ENCODE peak calls at places on chromosomes 16 and 17, in six cellular contexts. O is kidney epithelial cell, C is AG09319, R is HFFc6, U is progenitor cell of endocrine pancreas, X is tibial artery. I is an unnamed sample.

GRCh38 chr17:74677558-74678466 is 34.9 kb downstream of the CD300LF start:
- DNase-seq in U (no peak), X (no peak), O (no peak), R (no peak), C (no peak), I (no peak)

GRCh38 chr16:52069866-52070265 is 477.1 kb downstream of the TOX3 start:
- DNase-seq in U (no peak), X (no peak), R (peak), O (no peak), C (no peak), I (peak)

GRCh38 chr17:63881935-63882601 is at the start of gene GH2:
- DNase-seq in C (no peak), X (no peak), O (no peak), R (peak), U (peak), I (peak)

GRCh38 chr17:61574542-61575351 is 16.3 kb downstream of the NACA2 start:
- DNase-seq in X (no peak), U (no peak), R (peak), O (no peak), C (no peak), I (peak)

GRCh38 chr16:80103463-80103862 is 437.3 kb upstream of the DYNLRB2 start:
- DNase-seq in O (no peak), U (no peak), C (no peak), R (no peak), X (no peak), I (no peak)

GRCh38 chr17:77828749-77829539 is 129.6 kb upstream of the TNRC6C start:
- DNase-seq in R (no peak), U (no peak), O (no peak), C (no peak), X (peak), I (no peak)

GRCh38 chr17:76791053-76791980 is 53.4 kb downstream of the MFSD11 start:
- DNase-seq in O (peak), C (peak), R (no peak), U (no peak), X (no peak), I (no peak)

GRCh38 chr16:10078541-10078949 is 103.7 kb downstream of the GRIN2A start:
- DNase-seq in U (no peak), X (no peak), R (no peak), O (no peak), C (no peak), I (peak)

GRCh38 chr17:20012137-20012536 is 3.0 kb downstream of the SPECC1 start:
- DNase-seq in U (no peak), X (no peak), R (no peak), C (no peak), O (no peak), I (no peak)

GRCh38 chr17:31068291-31068690 is 26.5 kb upstream of the NF1 start:
- DNase-seq in U (peak), X (no peak), C (no peak), R (peak), O (no peak), I (no peak)

GRCh38 chr16:17312100-17312732 is 158.5 kb downstream of the XYLT1 start:
- DNase-seq in U (no peak), R (no peak), C (no peak), O (no peak), X (no peak), I (no peak)

GRCh38 chr16:68972720-68973119 is 129.4 kb downstream of the TANGO6 start:
- DNase-seq in U (no peak), C (no peak), R (peak), X (no peak), O (peak), I (peak)

GRCh38 chr17:80795737-80796136 is 195.9 kb upstream of the CHMP6 start:
- DNase-seq in C (no peak), X (peak), U (no peak), R (no peak), O (no peak), I (no peak)

GRCh38 chr17:50831430-50832064 is 3.8 kb upstream of the WFIKKN2 start:
- DNase-seq in X (no peak), O (no peak), C (no peak), R (no peak), U (no peak), I (no peak)

GRCh38 chr17:78343099-78343432 is 16.8 kb downstream of the SOCS3 start:
- DNase-seq in O (no peak), R (peak), C (peak), X (peak), U (no peak), I (no peak)

GRCh38 chr16:48454051-48454450 is 68.8 kb upstream of the SIAH1 start:
- DNase-seq in C (no peak), R (no peak), U (no peak), X (no peak), O (no peak), I (no peak)

GRCh38 chr16:85715169-85716015 is 26.6 kb upstream of the GINS2 start:
- DNase-seq in O (no peak), R (no peak), U (no peak), C (no peak), X (no peak), I (no peak)

GRCh38 chr17:78231991-78232759 is 744 bp downstream of the TMEM235 start:
- DNase-seq in U (no peak), C (no peak), X (no peak), R (no peak), O (no peak), I (peak)

GRCh38 chr17:44323359-44324091 is 1.1 kb downstream of the SLC25A39 start:
- DNase-seq in U (no peak), R (no peak), O (no peak), C (no peak), X (no peak), I (no peak)

GRCh38 chr16:75584108-75584507 is 17.9 kb downstream of the GABARAPL2 start:
- DNase-seq in R (no peak), C (no peak), O (no peak), U (no peak), X (peak), I (no peak)

GRCh38 chr16:88658714-88659113 is 4.2 kb downstream of the MVD start:
- DNase-seq in C (no peak), X (no peak), O (no peak), R (no peak), U (no peak), I (no peak)

GRCh38 chr16:14483819-14484385 is 146.2 kb downstream of the PARN start:
- DNase-seq in R (no peak), C (no peak), U (no peak), X (no peak), O (no peak), I (no peak)

GRCh38 chr17:7755095-7755890 is 37.7 kb downstream of the DNAH2 start:
- DNase-seq in C (no peak), U (no peak), O (no peak), X (no peak), R (no peak), I (no peak)

GRCh38 chr16:67872131-67872630 is 671 bp upstream of the EDC4 start:
- DNase-seq in O (no peak), U (no peak), R (no peak), C (no peak), X (no peak), I (no peak)

GRCh38 chr16:49462356-49462988 is 88.9 kb downstream of the C16orf78 start:
- DNase-seq in O (no peak), C (no peak), X (no peak), R (no peak), U (no peak), I (no peak)

GRCh38 chr16:73846292-73846849 is 450.2 kb upstream of the PSMD7 start:
- DNase-seq in X (no peak), C (no peak), R (no peak), U (no peak), O (no peak), I (peak)

DNA sequence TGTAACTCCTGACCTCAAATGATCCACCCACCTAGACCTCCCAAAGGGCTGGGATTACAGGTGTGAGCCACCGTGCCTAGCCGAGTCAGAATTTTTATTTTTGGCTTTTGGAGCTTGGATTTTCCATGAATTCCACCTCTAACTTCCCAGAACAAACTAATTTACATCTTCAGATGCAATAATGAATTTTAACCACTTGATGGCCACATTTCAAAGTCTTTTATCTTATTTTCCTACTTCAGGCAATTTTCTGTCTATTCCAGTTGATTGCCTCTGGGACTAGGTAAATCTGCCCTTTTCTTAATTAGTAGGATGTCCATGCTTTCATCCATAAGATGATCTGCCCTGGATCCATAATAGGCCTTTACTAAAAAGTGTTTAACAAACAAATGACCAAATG is 156.4 kb upstream of the ANKFN1 start:
- DNase-seq in O (no peak), U (no peak), C (no peak), X (no peak), R (peak), I (no peak)
- TF ChIP-seq CTCF in O (no peak), U (peak), C (peak), X (no peak), R (peak), I (no peak)

GRCh38 chr16:685967-686366 is 1.8 kb upstream of the JMJD8 start:
- DNase-seq in R (peak), O (no peak), C (no peak), U (no peak), X (no peak), I (peak)
- TF ChIP-seq CTCF in R (peak), O (peak), C (peak), U (peak), X (no peak), I (peak)

GRCh38 chr16:58099097-58099955 is 29.9 kb downstream of the CFAP20 start:
- DNase-seq in X (no peak), C (no peak), O (no peak), U (no peak), R (no peak), I (no peak)

GRCh38 chr16:58094026-58094425 is 35.2 kb downstream of the CFAP20 start:
- DNase-seq in O (no peak), R (no peak), U (no peak), X (no peak), C (no peak), I (no peak)

GRCh38 chr16:58096249-58096648 is 32.9 kb downstream of the CFAP20 start:
- DNase-seq in R (no peak), X (no peak), O (no peak), C (no peak), U (no peak), I (no peak)

GRCh38 chr16:58098207-58099096 is 30.7 kb downstream of the CFAP20 start:
- DNase-seq in X (no peak), U (no peak), C (no peak), R (peak), O (no peak), I (no peak)

DNA sequence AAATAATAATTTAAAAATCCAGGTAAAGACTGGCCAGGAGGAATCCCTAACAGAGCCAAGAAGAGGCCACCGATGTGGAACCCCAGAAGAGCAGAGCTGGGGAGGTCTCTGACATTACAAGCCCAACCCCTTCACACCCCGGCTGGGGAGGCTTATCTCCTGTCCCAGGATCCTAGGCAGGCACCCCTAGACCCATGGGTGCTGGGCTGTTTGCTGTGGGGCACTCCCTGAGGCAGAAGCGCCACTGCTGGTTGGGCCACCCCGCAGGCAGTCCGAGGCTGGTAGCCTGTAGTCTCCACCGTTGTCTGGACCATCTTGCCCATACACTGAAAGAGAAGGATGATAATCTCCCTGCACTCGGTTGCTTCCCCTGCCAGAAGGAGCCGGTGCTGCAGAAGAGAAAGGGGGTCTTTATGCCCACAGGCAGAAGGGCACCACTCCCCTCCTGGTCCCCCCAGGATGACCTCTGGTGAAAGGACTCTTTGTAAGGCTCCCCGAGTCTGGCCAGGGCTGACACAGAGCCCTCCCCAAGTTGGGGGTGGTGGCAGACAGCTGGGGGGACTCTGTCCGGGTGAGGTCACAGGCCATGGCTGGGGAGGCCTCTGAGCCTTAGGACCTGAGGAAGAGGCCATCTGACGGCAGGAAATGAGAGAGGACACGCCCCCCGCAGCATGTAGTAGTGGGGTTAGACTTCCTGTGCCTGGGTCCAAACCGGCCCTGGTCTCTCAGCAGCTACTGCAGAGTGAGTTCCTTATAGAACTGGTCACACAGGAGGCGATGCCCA is 34.2 kb downstream of the CFAP20 start:
- DNase-seq in X (no peak), O (no peak), R (no peak), U (no peak), C (no peak), I (no peak)
- TF ChIP-seq CTCF in X (no peak), O (no peak), R (no peak), U (no peak), C (no peak), I (no peak)

DNA sequence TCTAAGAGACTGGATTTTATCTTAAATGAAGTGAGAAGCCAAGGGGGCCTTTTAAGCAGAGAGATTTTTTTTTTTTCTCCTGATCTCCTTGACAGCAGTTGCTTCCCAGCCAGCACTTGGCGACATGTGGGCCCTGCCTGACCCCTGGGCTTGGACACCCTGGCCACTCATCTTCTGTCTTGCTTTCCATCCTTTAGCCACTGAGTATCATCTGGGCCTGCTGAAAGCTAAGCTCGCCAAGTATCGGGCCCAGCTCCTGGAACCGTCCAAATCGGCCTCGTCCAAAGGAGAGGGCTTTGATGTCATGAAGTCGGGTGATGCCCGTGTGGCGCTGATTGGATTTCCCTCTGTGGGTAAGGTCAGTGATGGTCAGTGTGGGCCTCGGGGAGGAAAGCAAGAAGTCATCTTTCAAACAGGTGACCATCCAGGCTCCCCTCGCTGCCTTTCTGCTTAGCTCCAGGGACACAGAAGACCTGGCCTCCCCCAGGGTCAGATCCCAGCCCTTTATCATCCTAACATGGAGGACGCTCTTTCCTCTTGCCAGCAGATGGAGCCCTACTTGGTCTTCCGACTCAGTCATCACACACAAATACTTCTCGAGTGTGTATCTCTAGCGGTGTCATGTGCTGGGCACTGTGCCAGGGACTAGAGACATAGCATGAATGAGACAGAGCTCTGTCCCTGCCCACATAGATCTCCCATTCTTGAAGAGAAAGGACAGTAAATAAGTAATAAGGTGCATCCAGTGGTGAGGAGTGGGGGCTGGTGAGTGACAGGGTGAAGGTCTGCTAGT is 6.1 kb downstream of the DRG2 start:
- DNase-seq in O (no peak), U (no peak), R (peak), C (no peak), X (no peak), I (no peak)
- TF ChIP-seq CTCF in O (peak), U (peak), R (peak), C (peak), X (no peak), I (peak)

GRCh38 chr17:82007495-82008257 is 15.0 kb downstream of the CENPX start:
- DNase-seq in U (no peak), R (no peak), C (no peak), X (no peak), O (no peak), I (peak)
- TF ChIP-seq CTCF in U (no peak), R (peak), C (no peak), X (no peak), O (peak), I (no peak)

GRCh38 chr17:11294826-11295225 is 53.8 kb downstream of the SHISA6 start:
- DNase-seq in O (no peak), U (no peak), X (no peak), C (no peak), R (no peak), I (no peak)
- TF ChIP-seq CTCF in O (no peak), U (no peak), X (no peak), C (no peak), R (no peak), I (no peak)

GRCh38 chr16:28106467-28106866 is 43.0 kb upstream of the GSG1L start:
- DNase-seq in X (no peak), C (no peak), R (no peak), U (no peak), O (no peak), I (no peak)
- TF ChIP-seq CTCF in X (no peak), C (no peak), R (no peak), U (no peak), O (no peak), I (no peak)